ENCODE peak calls at places on chromosomes 3 and 15, in ten cellular contexts. N is progenitor cell of endocrine pancreas, L is fibroblast of the aortic adventitia, R is tibial artery, A is endothelial cell, Z is ovary, U is IMR-90, P is spleen, F is brain microvascular endothelial cell, Q is AG04449. I is an unnamed sample.

GRCh38 chr3:37996785-37997301 is 6.3 kb downstream of the VILL start:
- DNase-seq in Q (no peak), A (peak; percentile 86), N (peak; percentile 71), U (peak; percentile 76), F (peak; percentile 78), Z (peak; percentile 79), L (peak; percentile 79), R (peak; percentile 79), P (peak; percentile 86), I (peak; percentile 83)

GRCh38 chr3:175150812-175151411 is 291.8 kb downstream of the NAALADL2 start:
- DNase-seq in F (no peak), Z (no peak), A (no peak), U (peak; percentile 4), L (no peak), Q (no peak), R (no peak), P (no peak), N (no peak), I (no peak)

GRCh38 chr3:99659965-99660364 is 21.6 kb downstream of the COL8A1 start:
- DNase-seq in Z (no peak), P (no peak), N (no peak), F (peak; percentile 90), R (peak; percentile 63), U (no peak), L (peak; percentile 58), Q (no peak), A (no peak), I (no peak)

GRCh38 chr15:100060276-100060926 is 281.4 kb downstream of the ADAMTS17 start:
- DNase-seq in A (no peak), P (no peak), F (peak; percentile 21), Q (no peak), N (no peak), Z (no peak), U (peak; percentile 37), L (peak; percentile 21), R (no peak), I (no peak)

GRCh38 chr15:99424978-99425665 is 140.7 kb upstream of the MEF2A start:
- DNase-seq in R (peak; percentile 64), P (peak; percentile 70), F (peak; percentile 71), Z (no peak), Q (peak; percentile 16), U (peak; percentile 90), L (peak; percentile 95), N (no peak), A (no peak), I (peak; percentile 81)

GRCh38 chr3:190307164-190307545 is 15.1 kb downstream of the CLDN1 start:
- DNase-seq in R (no peak), P (no peak), F (no peak), N (no peak), Z (no peak), U (no peak), L (no peak), A (no peak), Q (no peak), I (no peak)

GRCh38 chr3:184945886-184946625 is 134.1 kb downstream of the VPS8 start:
- DNase-seq in U (no peak), L (no peak), R (no peak), P (no peak), Z (no peak), A (no peak), N (no peak), F (no peak), Q (no peak), I (no peak)

GRCh38 chr3:46845397-46845859 is 17.8 kb downstream of the MYL3 start:
- DNase-seq in R (peak; percentile 71), Z (peak; percentile 80), Q (no peak), F (peak; percentile 47), U (peak; percentile 62), P (no peak), A (peak; percentile 2), L (peak; percentile 82), N (no peak), I (no peak)

GRCh38 chr3:143078883-143079282 is 40.7 kb upstream of the CHST2 start:
- DNase-seq in U (peak; percentile 76), L (peak; percentile 60), Z (no peak), A (no peak), P (no peak), F (peak; percentile 65), R (no peak), N (no peak), Q (peak; percentile 24), I (no peak)

GRCh38 chr3:138898301-138898700 is 48.6 kb downstream of the FOXL2 start:
- DNase-seq in P (no peak), R (no peak), Z (no peak), N (no peak), L (peak; percentile 94), Q (no peak), U (peak; percentile 57), A (no peak), F (peak; percentile 3), I (no peak)

GRCh38 chr3:73753985-73754384 is 129.2 kb upstream of the PDZRN3 start:
- DNase-seq in L (no peak), Z (no peak), Q (no peak), P (no peak), F (no peak), N (no peak), U (no peak), A (no peak), R (no peak), I (no peak)

GRCh38 chr15:69919816-69920215 is 177.9 kb downstream of the TLE3 start:
- DNase-seq in P (no peak), A (no peak), R (no peak), U (no peak), Z (no peak), F (no peak), L (no peak), Q (no peak), N (no peak), I (no peak)

GRCh38 chr3:166362698-166363097 is 525.5 kb upstream of the BCHE start:
- DNase-seq in N (no peak), A (no peak), Q (no peak), F (no peak), R (no peak), Z (no peak), L (no peak), U (no peak), P (no peak), I (no peak)

DNA sequence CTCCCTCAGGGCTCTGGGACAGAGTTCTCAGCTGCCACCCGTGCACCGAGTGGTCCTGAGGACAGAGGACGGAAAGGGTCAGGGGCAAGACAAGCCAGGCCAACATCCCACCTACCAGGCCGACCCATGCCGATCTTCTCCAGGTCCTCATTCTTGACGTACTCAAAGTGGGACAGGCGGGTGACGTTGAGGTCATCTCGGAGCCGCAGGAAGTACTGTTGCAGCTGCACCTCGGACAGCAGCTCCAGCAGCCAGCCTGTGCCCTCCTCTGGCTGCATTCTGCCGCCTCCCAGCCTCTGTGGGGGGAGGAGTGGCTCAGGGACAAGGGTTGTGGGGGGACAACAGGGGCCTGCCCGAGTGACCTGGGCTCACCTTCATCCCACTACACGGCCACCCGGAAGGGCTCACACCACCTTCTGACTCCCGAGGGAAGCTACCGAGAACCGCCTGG is 20.0 kb downstream of the TNK2 start:
- DNase-seq in L (no peak), U (no peak), A (no peak), Z (no peak), Q (no peak), F (no peak), R (no peak), N (no peak), P (no peak), I (no peak)
- TF ChIP-seq CTCF in L (no peak), U (no peak), A (no peak), Z (no peak), Q (no peak), F (no peak), R (no peak), N (no peak), P (no peak), I (no peak)

DNA sequence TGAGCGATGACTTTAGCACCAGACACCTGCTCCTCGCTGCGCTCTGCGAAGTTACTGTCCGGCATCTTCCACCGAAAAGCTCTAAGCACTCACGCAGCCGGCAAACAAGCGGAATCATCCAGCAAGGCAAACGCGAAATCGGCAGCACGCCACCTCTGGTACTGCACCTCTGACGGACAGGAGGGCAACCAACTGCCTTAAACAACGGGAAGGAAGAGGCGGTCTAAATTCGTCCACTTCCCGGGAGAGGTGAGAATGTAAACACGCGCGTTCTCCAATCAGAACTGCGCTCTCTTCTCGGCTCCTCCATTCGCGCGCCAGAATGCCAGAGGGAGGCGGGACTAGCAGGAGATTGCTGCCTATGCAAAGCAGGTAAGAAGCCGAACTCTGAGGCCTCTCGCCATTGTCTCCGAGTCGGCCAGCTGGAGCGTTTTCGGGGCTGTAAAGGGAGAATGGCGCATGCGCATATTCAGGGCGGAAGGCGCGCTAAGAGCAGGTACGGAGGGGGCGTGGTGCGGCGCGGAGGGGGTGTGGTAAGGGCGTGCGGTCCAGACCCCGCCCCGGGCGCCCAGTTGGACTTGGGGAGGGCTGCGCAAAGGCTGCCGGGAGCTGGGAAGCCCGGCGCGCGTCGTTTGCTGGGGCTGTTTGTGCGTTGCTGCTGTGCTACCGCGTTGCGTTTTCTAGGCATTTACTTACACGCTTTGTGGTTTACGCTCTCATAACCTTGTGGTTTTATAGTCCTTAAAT is at the start of the genes BTD and HACL1:
- DNase-seq in Z (peak; percentile 98), A (peak; percentile 96), U (peak; percentile 99), L (peak; percentile 99), F (peak; percentile 99), Q (peak; percentile 96), N (peak; percentile 96), R (peak; percentile 98), P (peak; percentile 99), I (peak; percentile 93)
- TF ChIP-seq CTCF in Z (no peak), A (no peak), U (peak; percentile 29), L (peak; percentile 33), F (peak; percentile 48), Q (peak; percentile 37), N (peak; percentile 24), R (peak; percentile 27), P (peak; percentile 56), I (peak; percentile 19)

GRCh38 chr3:196800742-196801141 is 61.1 kb downstream of the PAK2 start:
- DNase-seq in P (no peak), Q (no peak), N (no peak), U (no peak), Z (no peak), A (no peak), R (no peak), L (no peak), F (no peak), I (no peak)

GRCh38 chr3:196803891-196804468 is 63.7 kb upstream of the SENP5 start:
- DNase-seq in U (no peak), R (no peak), A (no peak), Z (no peak), N (no peak), P (no peak), Q (no peak), L (no peak), F (no peak), I (no peak)

DNA sequence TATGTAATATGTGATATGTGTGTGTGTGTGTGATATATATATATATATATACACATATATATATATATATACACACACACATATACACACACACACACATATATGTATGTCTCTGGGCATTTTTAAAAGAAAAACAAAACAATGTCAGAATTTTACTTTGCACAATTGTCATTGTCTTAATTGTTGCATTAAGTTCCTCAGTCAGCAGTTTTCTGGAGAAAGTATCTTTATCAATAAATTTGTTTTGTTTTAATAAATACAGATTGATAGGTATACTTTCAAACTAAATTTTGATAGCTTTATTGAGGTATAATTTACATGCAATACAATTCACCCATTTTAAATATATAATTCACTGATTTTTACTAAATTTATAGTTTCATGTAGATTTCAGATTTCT is 62.9 kb upstream of the SENP5 start:
- DNase-seq in P (no peak), Q (no peak), Z (no peak), L (no peak), F (no peak), N (no peak), A (no peak), R (no peak), U (no peak), I (no peak)
- TF ChIP-seq CTCF in P (no peak), Q (no peak), Z (no peak), L (no peak), F (no peak), N (no peak), A (no peak), R (no peak), U (no peak), I (no peak)

GRCh38 chr3:7306900-7307299 is 446.0 kb downstream of the GRM7 start:
- DNase-seq in L (no peak), F (no peak), A (no peak), U (no peak), P (no peak), R (no peak), N (no peak), Q (no peak), Z (no peak), I (no peak)
- TF ChIP-seq CTCF in L (no peak), F (no peak), A (no peak), U (no peak), P (no peak), R (no peak), N (no peak), Q (no peak), Z (no peak), I (no peak)

I was measured in GM13976.